ENCODE peak calls at places on chromosomes 16 and 17, in four cellular contexts. X is K562, Y is GM12878, M is HepG2. U is an unnamed sample.

GRCh38 chr16:23509763-23510153 is 536 bp downstream of the GGA2 start:
- DNase-seq in X (peak), Y (no peak), M (no peak), U (no peak)

GRCh38 chr17:29682054-29682453 is 59.3 kb upstream of the CORO6 start:
- DNase-seq in X (peak), Y (no peak), M (no peak), U (no peak)

GRCh38 chr16:85017151-85017550 is 5.8 kb upstream of the ZDHHC7 start:
- DNase-seq in X (no peak), Y (peak), M (no peak), U (no peak)

GRCh38 chr16:69417537-69418199 is 6.8 kb upstream of the CYB5B start:
- DNase-seq in X (no peak), Y (no peak), M (peak), U (peak)

GRCh38 chr17:77478281-77478680 is 337.5 kb downstream of the SEC14L1 start:
- DNase-seq in X (no peak), Y (no peak), M (no peak), U (no peak)

GRCh38 chr17:48376926-48377325 is 53.1 kb downstream of the SKAP1 start:
- DNase-seq in X (no peak), Y (no peak), M (no peak), U (no peak)

GRCh38 chr16:8998114-8998513 is 34.4 kb upstream of the USP7 start:
- DNase-seq in X (no peak), Y (no peak), M (no peak), U (no peak)

GRCh38 chr16:29198731-29199521 is 207.6 kb downstream of the NPIPB11 start:
- DNase-seq in X (no peak), Y (no peak), M (no peak), U (no peak)

GRCh38 chr17:57294629-57295501 is 38.5 kb downstream of the MSI2 start:
- DNase-seq in X (peak), Y (no peak), M (peak), U (peak)

GRCh38 chr17:46979023-46979870 is at the start of gene RPRML:
- DNase-seq in X (peak), Y (no peak), M (no peak), U (peak)
- TF ChIP-seq ESRRA in X (no peak), Y (no peak), M (no peak), U (no peak)

DNA sequence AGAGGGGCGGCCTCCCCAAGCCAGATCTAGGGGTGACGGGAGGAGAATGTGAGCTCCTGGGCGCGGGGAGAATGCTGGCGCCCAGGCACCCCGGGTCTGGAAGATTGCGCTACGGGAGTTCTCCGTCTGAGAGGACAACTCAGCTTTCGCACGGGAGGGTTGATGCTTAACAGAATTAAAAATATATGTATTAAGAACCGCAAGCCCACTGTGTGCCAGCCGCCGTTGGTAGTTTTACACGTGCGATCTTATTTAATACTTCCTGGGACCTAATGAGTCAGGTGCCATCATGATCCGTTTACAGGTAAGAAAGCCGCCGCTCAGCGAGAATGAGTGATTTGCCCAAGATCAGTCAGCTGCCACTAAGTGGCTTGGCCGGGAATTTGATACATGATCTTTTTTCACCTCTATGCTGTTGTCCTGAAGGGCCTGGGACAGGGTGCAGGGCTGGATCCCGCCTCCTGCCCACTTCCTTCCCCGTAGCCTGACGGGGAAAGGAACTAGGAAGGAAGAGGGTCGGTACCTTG is 784 bp downstream of the VAT1L start:
- DNase-seq in X (no peak), Y (no peak), M (no peak), U (no peak)
- H3K4me3 ChIP-seq in X (no peak), Y (no peak), M (no peak), U (peak)

GRCh38 chr16:82366462-82366861 is 196.4 kb upstream of the MPHOSPH6 start:
- DNase-seq in X (no peak), Y (no peak), M (no peak), U (no peak)

GRCh38 chr16:82364690-82365089 is 194.7 kb upstream of the MPHOSPH6 start:
- DNase-seq in X (no peak), Y (no peak), M (peak), U (no peak)

GRCh38 chr16:82370282-82370681 is 200.3 kb upstream of the MPHOSPH6 start:
- DNase-seq in X (no peak), Y (no peak), M (no peak), U (no peak)

GRCh38 chr16:82363026-82363816 is 193.2 kb upstream of the MPHOSPH6 start:
- DNase-seq in X (no peak), Y (no peak), M (no peak), U (no peak)

GRCh38 chr16:82368041-82368440 is 198.0 kb upstream of the MPHOSPH6 start:
- DNase-seq in X (peak), Y (no peak), M (peak), U (peak)
- TF ChIP-seq CTCF in X (no peak), Y (peak), M (peak), U (no peak)

GRCh38 chr16:34802848-34803599 is 1343.6 kb downstream of the TP53TG3F start:
- DNase-seq in X (no peak), Y (no peak), M (no peak), U (no peak)
- TF ChIP-seq ESRRA in X (no peak), Y (no peak), M (no peak), U (no peak)

GRCh38 chr17:40326014-40326831 is 17.2 kb downstream of the RARA start:
- DNase-seq in X (no peak), Y (no peak), M (peak), U (no peak)
- H3K4me3 ChIP-seq in X (no peak), Y (peak), M (no peak), U (no peak)

DNA sequence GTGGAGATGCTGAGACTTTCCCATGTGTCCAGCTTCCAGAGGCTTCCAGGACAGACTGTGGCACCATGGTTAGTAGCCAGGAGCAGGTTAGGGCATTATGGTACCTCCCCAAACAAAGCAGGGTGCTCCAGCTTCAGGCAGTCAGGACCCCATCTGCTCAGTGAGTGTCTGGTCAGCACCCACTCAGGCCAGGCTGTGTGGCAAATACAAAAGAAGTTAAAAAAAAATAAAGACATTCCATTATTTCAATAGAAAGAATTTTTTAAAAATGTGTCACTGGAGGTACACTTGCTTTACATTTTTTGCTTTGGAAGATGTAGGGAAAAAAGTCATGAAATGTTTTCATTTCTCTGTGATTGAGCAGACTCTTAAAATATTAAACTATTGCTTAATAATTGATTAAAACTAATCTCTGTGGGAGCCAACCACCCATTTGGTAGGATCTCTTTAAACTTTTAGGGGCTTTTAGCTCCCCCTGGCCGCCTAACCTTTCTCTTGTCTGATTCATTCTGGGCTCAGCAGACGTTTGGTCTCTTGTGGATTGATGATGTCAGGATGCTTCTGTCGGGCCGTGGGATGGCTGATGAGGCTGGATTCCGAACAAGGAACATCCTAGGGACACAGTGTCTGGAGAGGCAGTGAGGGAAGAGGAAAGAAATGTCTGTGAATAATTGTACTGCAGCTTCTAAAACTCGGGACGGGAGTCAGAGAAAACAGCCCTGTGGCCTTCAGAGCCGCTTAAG is 28.4 kb upstream of the NPTX1 start:
- DNase-seq in X (no peak), Y (no peak), M (no peak), U (peak)
- TF ChIP-seq CTCF in X (no peak), Y (no peak), M (no peak), U (peak)

GRCh38 chr16:28011223-28011622 is 52.3 kb downstream of the GSG1L start:
- DNase-seq in X (no peak), Y (no peak), M (no peak), U (no peak)

GRCh38 chr16:28009586-28010373 is 53.7 kb downstream of the GSG1L start:
- DNase-seq in X (no peak), Y (no peak), M (no peak), U (no peak)

GRCh38 chr16:28013392-28013791 is 50.1 kb downstream of the GSG1L start:
- DNase-seq in X (no peak), Y (no peak), M (no peak), U (no peak)

GRCh38 chr16:28012031-28012445 is 51.5 kb downstream of the GSG1L start:
- DNase-seq in X (peak), Y (no peak), M (no peak), U (no peak)

DNA sequence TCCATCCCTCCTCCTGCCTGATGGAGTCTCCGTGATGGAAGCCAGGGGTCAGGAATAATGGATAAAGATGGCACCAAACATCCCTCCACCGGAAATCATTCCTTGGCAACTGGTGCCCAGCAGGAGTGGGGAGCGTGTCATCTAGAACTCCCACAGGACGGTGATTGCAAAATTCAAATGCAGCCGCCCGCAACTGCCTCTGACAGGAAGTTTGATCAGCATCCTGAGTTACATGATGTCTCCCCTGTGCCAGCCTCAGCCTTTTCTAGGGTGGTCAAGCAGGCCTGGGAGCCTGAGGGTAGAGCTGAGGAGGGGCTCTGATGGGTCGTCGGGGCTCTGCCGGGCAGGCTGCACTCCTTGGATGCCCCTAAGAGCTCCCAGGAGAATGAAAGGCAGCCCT is 52.8 kb downstream of the GSG1L start:
- DNase-seq in X (no peak), Y (no peak), M (no peak), U (no peak)
- TF ChIP-seq ESRRA in X (no peak), Y (no peak), M (no peak), U (no peak)

GRCh38 chr16:980595-980854 is 1.0 kb upstream of the SOX8 start:
- DNase-seq in X (no peak), Y (no peak), M (no peak), U (no peak)

GRCh38 chr16:978403-978802 is 3.2 kb upstream of the SOX8 start:
- DNase-seq in X (no peak), Y (no peak), M (no peak), U (no peak)

GRCh38 chr16:979106-979505 is 2.5 kb upstream of the SOX8 start:
- DNase-seq in X (no peak), Y (no peak), M (no peak), U (no peak)

GRCh38 chr16:981695-982151 is at the start of gene SOX8:
- DNase-seq in X (no peak), Y (no peak), M (no peak), U (no peak)

GRCh38 chr16:979859-980594 is 1.5 kb upstream of the SOX8 start:
- DNase-seq in X (no peak), Y (no peak), M (no peak), U (no peak)
- H3K4me3 ChIP-seq in X (no peak), Y (no peak), M (peak), U (peak)

U was measured in A549.